ENCODE peak calls at places on chromosome 20, in eight cellular contexts. One of them, this sample, is unnamed.

GRCh38 chr20:6829510-6830116 is 62.1 kb downstream of the BMP2 start:
- DNase-seq in left ventricle myocardium inferior: no peak
- DNase-seq in fibroblast of lung: peak; percentile 2
- DNase-seq in tibial nerve: no peak
- DNase-seq in DND-41: no peak
- DNase-seq in SK-N-SH: no peak
- DNase-seq in body of pancreas: no peak
- DNase-seq in H7: peak; percentile 4
- DNase-seq in this sample: no peak

GRCh38 chr20:61895016-61895415 is 170.7 kb downstream of the TAF4 start:
- DNase-seq in SK-N-SH: no peak
- DNase-seq in body of pancreas: no peak
- DNase-seq in tibial nerve: no peak
- DNase-seq in fibroblast of lung: no peak
- DNase-seq in DND-41: no peak
- DNase-seq in H7: no peak
- DNase-seq in left ventricle myocardium inferior: no peak
- DNase-seq in this sample: no peak

GRCh38 chr20:17969276-17969883 is 562 bp downstream of the MGME1 start:
- DNase-seq in left ventricle myocardium inferior: no peak
- DNase-seq in tibial nerve: no peak
- DNase-seq in body of pancreas: peak; percentile 31
- DNase-seq in DND-41: peak; percentile 65
- DNase-seq in SK-N-SH: peak; percentile 53
- DNase-seq in H7: peak; percentile 50
- DNase-seq in fibroblast of lung: no peak
- DNase-seq in this sample: no peak

GRCh38 chr20:35260426-35260825 is 17.5 kb downstream of the MMP24OS start:
- DNase-seq in body of pancreas: no peak
- DNase-seq in tibial nerve: no peak
- DNase-seq in SK-N-SH: no peak
- DNase-seq in DND-41: no peak
- DNase-seq in left ventricle myocardium inferior: no peak
- DNase-seq in H7: peak; percentile 23
- DNase-seq in fibroblast of lung: no peak
- DNase-seq in this sample: no peak

GRCh38 chr20:41405436-41405835 is 38.8 kb upstream of the EMILIN3 start:
- DNase-seq in left ventricle myocardium inferior: peak; percentile 55
- DNase-seq in DND-41: no peak
- DNase-seq in H7: no peak
- DNase-seq in body of pancreas: no peak
- DNase-seq in fibroblast of lung: no peak
- DNase-seq in SK-N-SH: no peak
- DNase-seq in tibial nerve: no peak
- DNase-seq in this sample: no peak

GRCh38 chr20:728022-728944 is 40.0 kb downstream of the SLC52A3 start:
- DNase-seq in H7: peak; percentile 96
- DNase-seq in SK-N-SH: peak; percentile 95
- DNase-seq in tibial nerve: no peak
- DNase-seq in DND-41: no peak
- DNase-seq in left ventricle myocardium inferior: peak; percentile 59
- DNase-seq in fibroblast of lung: peak; percentile 37
- DNase-seq in body of pancreas: peak; percentile 46
- DNase-seq in this sample: no peak

GRCh38 chr20:39049148-39049547 is 87.0 kb downstream of the DHX35 start:
- DNase-seq in left ventricle myocardium inferior: no peak
- DNase-seq in fibroblast of lung: no peak
- DNase-seq in body of pancreas: no peak
- DNase-seq in H7: no peak
- DNase-seq in SK-N-SH: no peak
- DNase-seq in DND-41: peak; percentile 20
- DNase-seq in tibial nerve: no peak
- DNase-seq in this sample: no peak

GRCh38 chr20:1810572-1810925 is 84.7 kb upstream of the SIRPA start:
- DNase-seq in left ventricle myocardium inferior: no peak
- DNase-seq in DND-41: no peak
- DNase-seq in fibroblast of lung: no peak
- DNase-seq in H7: no peak
- DNase-seq in tibial nerve: no peak
- DNase-seq in body of pancreas: no peak
- DNase-seq in SK-N-SH: no peak
- DNase-seq in this sample: no peak

GRCh38 chr20:53077373-53078205 is 105.4 kb downstream of the TSHZ2 start:
- DNase-seq in left ventricle myocardium inferior: no peak
- DNase-seq in tibial nerve: no peak
- DNase-seq in SK-N-SH: no peak
- DNase-seq in body of pancreas: peak; percentile 73
- DNase-seq in H7: no peak
- DNase-seq in fibroblast of lung: peak; percentile 92
- DNase-seq in DND-41: no peak
- DNase-seq in this sample: no peak

GRCh38 chr20:33684533-33685327 is 1.5 kb downstream of the E2F1 start:
- DNase-seq in DND-41: peak; percentile 42
- DNase-seq in tibial nerve: no peak
- DNase-seq in SK-N-SH: peak; percentile 76
- DNase-seq in body of pancreas: no peak
- DNase-seq in H7: peak; percentile 82
- DNase-seq in fibroblast of lung: no peak
- DNase-seq in left ventricle myocardium inferior: no peak
- DNase-seq in this sample: no peak

GRCh38 chr20:40860487-40860902 is 168.1 kb upstream of the TOP1 start:
- DNase-seq in body of pancreas: no peak
- DNase-seq in left ventricle myocardium inferior: no peak
- DNase-seq in SK-N-SH: no peak
- DNase-seq in H7: no peak
- DNase-seq in tibial nerve: no peak
- DNase-seq in fibroblast of lung: peak; percentile 86
- DNase-seq in DND-41: no peak
- DNase-seq in this sample: no peak

GRCh38 chr20:46361386-46361785 is 45.0 kb downstream of the ELMO2 start:
- DNase-seq in DND-41: no peak
- DNase-seq in H7: no peak
- DNase-seq in body of pancreas: no peak
- DNase-seq in left ventricle myocardium inferior: no peak
- DNase-seq in SK-N-SH: no peak
- DNase-seq in tibial nerve: no peak
- DNase-seq in fibroblast of lung: no peak
- DNase-seq in this sample: no peak

GRCh38 chr20:18743665-18744440 is 69.7 kb upstream of the SCP2D1 start:
- DNase-seq in SK-N-SH: no peak
- DNase-seq in left ventricle myocardium inferior: no peak
- DNase-seq in fibroblast of lung: no peak
- DNase-seq in DND-41: no peak
- DNase-seq in body of pancreas: no peak
- DNase-seq in tibial nerve: no peak
- DNase-seq in H7: no peak
- DNase-seq in this sample: no peak

GRCh38 chr20:40493551-40493950 is 195.5 kb downstream of the MAFB start:
- DNase-seq in SK-N-SH: no peak
- DNase-seq in body of pancreas: no peak
- DNase-seq in DND-41: no peak
- DNase-seq in tibial nerve: no peak
- DNase-seq in fibroblast of lung: peak; percentile 20
- DNase-seq in H7: no peak
- DNase-seq in left ventricle myocardium inferior: no peak
- DNase-seq in this sample: no peak

GRCh38 chr20:21396921-21397340 is 395 bp downstream of the NKX2-4 start:
- DNase-seq in DND-41: no peak
- DNase-seq in SK-N-SH: peak; percentile 65
- DNase-seq in tibial nerve: no peak
- DNase-seq in body of pancreas: no peak
- DNase-seq in left ventricle myocardium inferior: no peak
- DNase-seq in fibroblast of lung: no peak
- DNase-seq in H7: peak; percentile 68
- DNase-seq in this sample: no peak

DNA sequence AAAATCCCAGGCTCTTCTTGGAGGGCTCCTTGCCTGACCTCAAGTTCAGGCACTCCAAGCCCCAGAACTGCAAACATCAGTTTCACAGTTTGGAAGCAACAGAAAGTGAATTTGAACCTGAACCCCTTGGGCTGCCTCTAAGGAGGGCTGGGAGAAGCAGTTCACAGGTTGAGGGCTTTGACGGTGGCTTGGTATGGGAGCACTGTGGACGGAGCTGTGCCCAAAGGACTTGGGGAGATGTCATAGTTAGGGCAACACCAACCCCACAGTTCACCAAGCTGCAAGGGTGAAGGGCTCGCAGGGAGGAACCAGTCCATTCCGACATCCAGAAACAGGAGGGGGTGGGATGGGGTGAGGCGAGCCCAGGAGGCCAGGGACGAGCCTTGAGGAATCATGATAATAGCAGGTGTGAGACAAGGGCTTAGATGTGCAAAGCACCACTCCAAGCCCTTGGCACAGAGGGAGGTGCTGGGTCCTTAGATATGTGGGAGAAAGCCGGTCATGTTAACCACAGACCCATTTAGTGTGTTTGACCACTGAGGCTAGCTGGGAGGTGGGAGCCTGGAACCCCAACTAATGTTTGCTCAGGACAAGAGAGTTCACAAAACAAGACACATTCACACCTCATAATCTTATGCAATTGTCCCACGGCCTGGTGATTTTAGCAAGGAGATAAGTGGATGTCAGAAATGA is 4.3 kb downstream of the CEBPB start:
- DNase-seq in body of pancreas: no peak
- DNase-seq in fibroblast of lung: no peak
- DNase-seq in tibial nerve: no peak
- DNase-seq in H7: peak; percentile 50
- DNase-seq in DND-41: no peak
- DNase-seq in left ventricle myocardium inferior: no peak
- DNase-seq in SK-N-SH: no peak
- DNase-seq in this sample: no peak
- H3K4me3 ChIP-seq in body of pancreas: no peak overlapping the region
- H3K4me3 ChIP-seq in fibroblast of lung: peak overlapping the region; percentile 82
- H3K4me3 ChIP-seq in tibial nerve: no peak overlapping the region
- H3K4me3 ChIP-seq in H7: no peak overlapping the region
- H3K4me3 ChIP-seq in DND-41: no peak overlapping the region
- H3K4me3 ChIP-seq in left ventricle myocardium inferior: peak overlapping the region; percentile 94
- H3K4me3 ChIP-seq in SK-N-SH: no peak overlapping the region
- H3K4me3 ChIP-seq in this sample: peak overlapping the region; percentile 88

GRCh38 chr20:12252793-12253192 is 335.1 kb downstream of the BTBD3 start:
- DNase-seq in DND-41: no peak
- DNase-seq in left ventricle myocardium inferior: no peak
- DNase-seq in body of pancreas: no peak
- DNase-seq in tibial nerve: no peak
- DNase-seq in H7: peak; percentile 13
- DNase-seq in fibroblast of lung: peak; percentile 43
- DNase-seq in SK-N-SH: no peak
- DNase-seq in this sample: peak; percentile 66
- H3K4me3 ChIP-seq in DND-41: no peak overlapping the region
- H3K4me3 ChIP-seq in left ventricle myocardium inferior: no peak overlapping the region
- H3K4me3 ChIP-seq in body of pancreas: no peak overlapping the region
- H3K4me3 ChIP-seq in tibial nerve: no peak overlapping the region
- H3K4me3 ChIP-seq in H7: no peak overlapping the region
- H3K4me3 ChIP-seq in fibroblast of lung: no peak overlapping the region
- H3K4me3 ChIP-seq in SK-N-SH: no peak overlapping the region
- H3K4me3 ChIP-seq in this sample: no peak overlapping the region

GRCh38 chr20:49344140-49344539 is 66.3 kb upstream of the ZNFX1 start:
- DNase-seq in body of pancreas: no peak
- DNase-seq in H7: no peak
- DNase-seq in fibroblast of lung: no peak
- DNase-seq in DND-41: no peak
- DNase-seq in left ventricle myocardium inferior: no peak
- DNase-seq in tibial nerve: no peak
- DNase-seq in SK-N-SH: no peak
- DNase-seq in this sample: no peak

GRCh38 chr20:49344975-49345374 is 67.1 kb upstream of the ZNFX1 start:
- DNase-seq in H7: no peak
- DNase-seq in body of pancreas: peak; percentile 55
- DNase-seq in SK-N-SH: peak; percentile 39
- DNase-seq in DND-41: no peak
- DNase-seq in tibial nerve: peak; percentile 21
- DNase-seq in left ventricle myocardium inferior: peak; percentile 48
- DNase-seq in fibroblast of lung: peak; percentile 97
- DNase-seq in this sample: peak; percentile 93

GRCh38 chr20:49345538-49345937 is 67.7 kb upstream of the ZNFX1 start:
- DNase-seq in H7: no peak
- DNase-seq in DND-41: no peak
- DNase-seq in SK-N-SH: no peak
- DNase-seq in body of pancreas: peak; percentile 57
- DNase-seq in left ventricle myocardium inferior: peak; percentile 37
- DNase-seq in tibial nerve: no peak
- DNase-seq in fibroblast of lung: peak; percentile 85
- DNase-seq in this sample: peak; percentile 93

GRCh38 chr20:49340161-49340966 is 62.5 kb upstream of the ZNFX1 start:
- DNase-seq in left ventricle myocardium inferior: peak; percentile 21
- DNase-seq in tibial nerve: peak; percentile 22
- DNase-seq in fibroblast of lung: peak; percentile 17
- DNase-seq in body of pancreas: no peak
- DNase-seq in DND-41: no peak
- DNase-seq in SK-N-SH: peak; percentile 52
- DNase-seq in H7: no peak
- DNase-seq in this sample: no peak

DNA sequence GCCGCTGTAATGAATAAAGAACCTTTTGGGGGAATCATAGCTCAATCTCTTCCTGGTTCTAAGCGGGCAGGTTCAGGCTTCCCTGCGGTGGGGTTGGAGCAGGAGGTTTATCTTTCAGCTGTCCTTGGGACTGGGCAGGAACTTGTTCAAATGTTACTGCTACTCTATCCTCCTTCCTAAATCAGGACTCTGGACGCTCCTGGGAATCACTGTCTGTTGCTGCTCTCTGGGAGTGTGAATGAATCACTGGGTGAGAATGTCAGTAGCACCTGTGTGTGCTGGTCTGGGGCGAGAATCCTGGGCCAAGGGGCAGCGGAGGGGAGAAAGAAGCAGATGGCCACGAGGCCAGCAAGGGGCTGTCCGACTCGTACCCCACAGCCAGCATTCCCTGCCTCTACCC is 65.4 kb upstream of the ZNFX1 start:
- DNase-seq in fibroblast of lung: peak; percentile 28
- DNase-seq in DND-41: no peak
- DNase-seq in body of pancreas: no peak
- DNase-seq in tibial nerve: no peak
- DNase-seq in H7: no peak
- DNase-seq in SK-N-SH: no peak
- DNase-seq in left ventricle myocardium inferior: no peak
- DNase-seq in this sample: no peak
- H3K4me3 ChIP-seq in fibroblast of lung: no peak overlapping the region
- H3K4me3 ChIP-seq in DND-41: no peak overlapping the region
- H3K4me3 ChIP-seq in body of pancreas: no peak overlapping the region
- H3K4me3 ChIP-seq in tibial nerve: no peak overlapping the region
- H3K4me3 ChIP-seq in H7: no peak overlapping the region
- H3K4me3 ChIP-seq in SK-N-SH: no peak overlapping the region
- H3K4me3 ChIP-seq in left ventricle myocardium inferior: no peak overlapping the region
- H3K4me3 ChIP-seq in this sample: no peak overlapping the region

DNA sequence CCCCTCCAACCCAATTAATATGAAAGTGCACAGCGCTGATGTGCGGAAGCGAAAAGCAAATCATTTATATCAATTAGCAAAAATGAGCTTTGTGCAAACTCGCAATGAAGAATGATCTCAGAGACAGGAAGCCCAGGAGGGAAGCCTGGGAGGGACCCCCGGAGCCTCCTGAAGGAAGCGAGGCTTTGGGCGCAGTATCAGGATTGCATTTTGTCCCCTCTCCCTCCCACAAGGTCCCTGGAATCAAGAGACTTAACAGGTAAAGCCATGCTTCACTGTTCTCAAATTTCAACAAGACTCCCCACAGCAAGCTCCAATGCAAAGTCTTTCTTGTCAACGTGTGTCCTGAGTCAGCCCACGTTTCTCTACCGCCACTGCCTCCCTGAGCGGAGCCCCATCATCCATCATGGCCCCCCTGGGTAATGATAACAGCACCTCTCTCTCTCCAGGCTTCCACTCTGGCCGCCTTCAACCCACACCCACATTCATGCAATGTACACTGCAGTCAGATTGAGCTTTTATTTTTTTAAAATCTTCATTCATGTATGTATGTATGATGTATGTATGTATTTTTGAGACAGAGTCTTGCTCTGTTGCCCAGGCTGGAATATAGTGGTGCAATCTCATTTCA is 245.3 kb downstream of the PREX1 start:
- DNase-seq in tibial nerve: no peak
- DNase-seq in body of pancreas: no peak
- DNase-seq in DND-41: no peak
- DNase-seq in H7: no peak
- DNase-seq in fibroblast of lung: no peak
- DNase-seq in left ventricle myocardium inferior: no peak
- DNase-seq in SK-N-SH: no peak
- DNase-seq in this sample: no peak
- H3K4me3 ChIP-seq in tibial nerve: no peak overlapping the region
- H3K4me3 ChIP-seq in body of pancreas: no peak overlapping the region
- H3K4me3 ChIP-seq in DND-41: no peak overlapping the region
- H3K4me3 ChIP-seq in H7: no peak overlapping the region
- H3K4me3 ChIP-seq in fibroblast of lung: no peak overlapping the region
- H3K4me3 ChIP-seq in left ventricle myocardium inferior: no peak overlapping the region
- H3K4me3 ChIP-seq in SK-N-SH: no peak overlapping the region
- H3K4me3 ChIP-seq in this sample: no peak overlapping the region

This sample was measured in esophagus muscularis mucosa.